ENCODE peak calls at places on chromosomes 16 and 17, in six cellular contexts. Y is hippocampal formation; N is HFF-Myc; U is activated effector memory CD4-positive, alpha-beta T cell treated with Interleukin-2 at 50 U/mL for 16 hours; I is stimulated activated naive B cell treated with anti-CD40 and anti-IgM and Interleukin-4, amounts not matched to agents 10 μg/mL and 1 μg/mL and 100 μg/mL, for 72 hours; L is WTC11. F is an unnamed sample.

GRCh38 chr17:10226930-10227695 is 28.7 kb upstream of the GAS7 start:
- DNase-seq in N (no peak), U (peak), L (peak), Y (no peak), I (peak), F (no peak)

GRCh38 chr17:70668938-70669778 is 499.8 kb downstream of the KCNJ2 start:
- DNase-seq in I (no peak), Y (no peak), U (no peak), L (no peak), N (no peak), F (no peak)

GRCh38 chr16:30005341-30006094 is 5.3 kb downstream of the DOC2A start:
- DNase-seq in Y (no peak), L (no peak), I (no peak), N (no peak), U (no peak), F (peak)

GRCh38 chr16:55651841-55652824 is 3.7 kb upstream of the SLC6A2 start:
- DNase-seq in L (no peak), U (no peak), Y (no peak), N (no peak), I (no peak), F (no peak)

GRCh38 chr17:62800580-62800979 is 7.5 kb downstream of the MARCHF10 start:
- DNase-seq in Y (no peak), U (no peak), L (peak), N (no peak), I (no peak), F (no peak)

GRCh38 chr16:85600078-85600477 is 13.0 kb upstream of the GSE1 start:
- DNase-seq in U (no peak), N (no peak), Y (no peak), I (no peak), L (no peak), F (no peak)

GRCh38 chr17:56681561-56682266 is 88.2 kb downstream of the NOG start:
- DNase-seq in Y (no peak), N (peak), L (no peak), I (no peak), U (no peak), F (no peak)

GRCh38 chr16:84446086-84446485 is 58.4 kb downstream of the MEAK7 start:
- DNase-seq in I (no peak), N (no peak), L (no peak), U (no peak), Y (no peak), F (no peak)

GRCh38 chr17:63437287-63438091 is 8.6 kb downstream of the CYB561 start:
- DNase-seq in U (no peak), L (no peak), N (no peak), I (no peak), Y (no peak), F (no peak)

GRCh38 chr16:16096161-16096857 is 127.0 kb downstream of the ABCC6 start:
- DNase-seq in I (no peak), Y (no peak), L (no peak), N (no peak), U (no peak), F (no peak)

GRCh38 chr16:89123831-89124100 is 30.1 kb downstream of the ACSF3 start:
- DNase-seq in U (no peak), Y (no peak), L (no peak), I (no peak), N (no peak), F (no peak)

GRCh38 chr17:36888236-36888957 is 48.9 kb upstream of the LHX1 start:
- DNase-seq in U (no peak), I (no peak), N (no peak), L (no peak), Y (no peak), F (no peak)

GRCh38 chr16:14509675-14510132 is 120.4 kb downstream of the PARN start:
- DNase-seq in L (no peak), Y (no peak), U (no peak), I (no peak), N (no peak), F (no peak)

GRCh38 chr17:8557176-8557806 is 73.2 kb downstream of the MYH10 start:
- DNase-seq in I (no peak), U (no peak), L (no peak), Y (no peak), N (no peak), F (no peak)

GRCh38 chr16:13911306-13911705 is 8.6 kb upstream of the ERCC4 start:
- DNase-seq in U (no peak), I (no peak), Y (no peak), L (no peak), N (no peak), F (no peak)

GRCh38 chr17:67063146-67063545 is 18.8 kb downstream of the CACNG1 start:
- DNase-seq in N (no peak), L (no peak), I (no peak), Y (no peak), U (no peak), F (no peak)

GRCh38 chr16:4696905-4697866 is 3.8 kb downstream of the NUDT16L1 start:
- DNase-seq in Y (no peak), I (no peak), L (no peak), N (no peak), U (no peak), F (no peak)

GRCh38 chr16:78213751-78214150 is 114.3 kb downstream of the WWOX start:
- DNase-seq in N (no peak), U (no peak), L (no peak), I (no peak), Y (no peak), F (no peak)

GRCh38 chr17:78138204-78139060 is 7.8 kb upstream of the C17orf99 start:
- DNase-seq in Y (no peak), N (no peak), U (no peak), I (no peak), L (no peak), F (no peak)

GRCh38 chr16:24689128-24689527 is 40.3 kb upstream of the TNRC6A start:
- DNase-seq in U (no peak), Y (no peak), L (peak), I (no peak), N (no peak), F (peak)

GRCh38 chr17:47719411-47720152 is 13.5 kb upstream of the TBX21 start:
- DNase-seq in U (no peak), N (no peak), Y (no peak), L (no peak), I (no peak), F (no peak)

GRCh38 chr17:72346306-72346705 is 225.5 kb downstream of the SOX9 start:
- DNase-seq in N (no peak), L (no peak), I (no peak), Y (no peak), U (no peak), F (no peak)

GRCh38 chr17:50443492-50444051 is 17.6 kb downstream of the ACSF2 start:
- DNase-seq in L (no peak), I (no peak), U (no peak), N (no peak), Y (no peak), F (no peak)